ENCODE peak calls at places on chromosomes 7 and 10, in five cellular contexts. L, V, K, A and S are unnamed samples.

GRCh38 chr7:1087952-1088920 is at the start of gene GPER1:
- DNase-seq in L (peak; percentile 39), V (no peak), K (peak; percentile 82), A (peak; percentile 34), S (no peak)

GRCh38 chr7:12477620-12478019 is 74.0 kb upstream of the VWDE start:
- DNase-seq in L (no peak), V (no peak), K (no peak), A (no peak), S (no peak)

GRCh38 chr7:45173596-45174327 is 16.2 kb downstream of the RAMP3 start:
- DNase-seq in L (no peak), V (no peak), K (peak; percentile 50), A (no peak), S (no peak)

GRCh38 chr10:112209534-112210200 is 26.1 kb upstream of the GPAM start:
- DNase-seq in L (no peak), V (no peak), K (no peak), A (no peak), S (no peak)

GRCh38 chr7:98569606-98570337 is 47.3 kb upstream of the NPTX2 start:
- DNase-seq in L (no peak), V (no peak), K (no peak), A (peak; percentile 93), S (no peak)

GRCh38 chr10:15197276-15197675 is 28.8 kb upstream of the NMT2 start:
- DNase-seq in L (no peak), V (no peak), K (no peak), A (no peak), S (no peak)

GRCh38 chr10:23994459-23995046 is 214.4 kb upstream of the KIAA1217 start:
- DNase-seq in L (peak; percentile 73), V (peak; percentile 80), K (no peak), A (peak; percentile 88), S (peak; percentile 51)

GRCh38 chr10:104777086-104777799 is 136.2 kb downstream of the SORCS3 start:
- DNase-seq in L (no peak), V (no peak), K (no peak), A (no peak), S (no peak)

GRCh38 chr10:118868618-118869017 is 113.8 kb upstream of the CACUL1 start:
- DNase-seq in L (no peak), V (no peak), K (no peak), A (no peak), S (no peak)

GRCh38 chr10:4662576-4663161 is 163.3 kb upstream of the AKR1E2 start:
- DNase-seq in L (no peak), V (no peak), K (no peak), A (no peak), S (no peak)

GRCh38 chr7:157652161-157652953 is 315.6 kb downstream of the DNAJB6 start:
- DNase-seq in L (no peak), V (no peak), K (peak; percentile 51), A (no peak), S (peak; percentile 37)
- TF ChIP-seq CTCF in L (no peak), V (no peak), K (no peak), A (no peak), S (no peak)

DNA sequence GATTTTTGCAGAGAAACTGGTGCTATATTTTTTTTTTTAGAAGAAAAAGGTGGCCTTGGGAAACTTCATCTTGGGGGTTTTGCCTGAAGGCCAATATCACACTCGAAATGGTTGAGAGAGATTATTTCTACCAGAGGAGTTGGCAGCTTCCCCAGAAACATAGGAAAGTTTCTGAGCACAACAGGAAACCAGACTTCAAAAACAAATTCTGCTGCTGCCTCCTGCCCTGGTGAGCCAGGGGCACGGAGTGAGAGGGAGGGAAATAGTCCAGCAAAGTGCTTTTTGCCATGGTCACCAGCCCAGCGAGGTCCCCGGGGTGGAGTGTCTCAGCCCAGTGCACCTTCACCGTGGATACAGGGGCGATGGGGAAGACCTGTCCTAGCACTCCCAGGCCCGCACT is 61.1 kb downstream of the FOXI2 start:
- DNase-seq in L (no peak), V (no peak), K (no peak), A (no peak), S (no peak)
- TF ChIP-seq CTCF in L (no peak), V (no peak), K (no peak), A (no peak), S (no peak)

GRCh38 chr7:15720849-15721471 is 34.5 kb upstream of the MEOX2 start:
- DNase-seq in L (peak; percentile 17), V (peak; percentile 17), K (no peak), A (peak; percentile 76), S (peak; percentile 4)
- TF ChIP-seq CTCF in L (peak; percentile 88), V (peak; percentile 96), K (peak; percentile 70), A (peak; percentile 54), S (peak; percentile 39)

GRCh38 chr7:77316219-77316978 is 99.8 kb downstream of the GSAP start:
- DNase-seq in L (no peak), V (no peak), K (no peak), A (no peak), S (no peak)
- TF ChIP-seq CTCF in L (no peak), V (no peak), K (no peak), A (no peak), S (no peak)